ENCODE peak calls at places on chromosomes 12 and 14, in nine cellular contexts. V is right cardiac atrium, W is WERI-Rb-1, J is IMR-90, C is substantia nigra, A is MM.1S, G is AG04450, L is heart right ventricle, T is cardiac muscle cell. M is an unnamed sample.

GRCh38 chr12:30169839-30170591 is 386.3 kb upstream of the TMTC1 start:
- DNase-seq in T (peak; percentile 63), G (no peak), C (no peak), A (no peak), L (no peak), J (no peak), W (no peak), V (peak; percentile 34), M (no peak)

GRCh38 chr12:109092484-109093021 is 719 bp downstream of the ALKBH2 start:
- DNase-seq in V (no peak), T (no peak), L (no peak), J (no peak), G (no peak), C (no peak), W (no peak), A (no peak), M (no peak)

GRCh38 chr12:9750276-9751203 is 10.2 kb downstream of the CD69 start:
- DNase-seq in C (no peak), L (no peak), T (peak; percentile 79), J (peak; percentile 56), A (peak; percentile 73), G (peak; percentile 13), W (peak; percentile 42), V (peak; percentile 61), M (no peak)

GRCh38 chr12:111078731-111079130 is 158.4 kb upstream of the MYL2 start:
- DNase-seq in L (no peak), T (no peak), J (no peak), W (no peak), G (no peak), V (no peak), C (no peak), A (no peak), M (no peak)

GRCh38 chr14:49607583-49607982 is 8.8 kb downstream of the LRR1 start:
- DNase-seq in G (no peak), A (no peak), L (no peak), W (no peak), J (no peak), T (no peak), C (no peak), V (no peak), M (no peak)

GRCh38 chr12:112527082-112527481 is 108.3 kb downstream of the PTPN11 start:
- DNase-seq in T (no peak), J (no peak), V (no peak), L (no peak), C (no peak), A (no peak), G (no peak), W (no peak), M (no peak)

GRCh38 chr12:62581288-62582064 is 114.8 kb downstream of the MON2 start:
- DNase-seq in J (peak; percentile 73), G (peak; percentile 20), L (peak; percentile 31), T (peak; percentile 43), W (no peak), V (peak; percentile 55), C (peak; percentile 4), A (peak; percentile 48), M (no peak)

GRCh38 chr12:103350116-103350515 is 145.7 kb downstream of the C12orf42 start:
- DNase-seq in L (no peak), C (no peak), G (no peak), V (no peak), W (no peak), T (no peak), J (no peak), A (no peak), M (no peak)

GRCh38 chr12:78194448-78194847 is 363.8 kb downstream of the NAV3 start:
- DNase-seq in V (no peak), J (peak; percentile 95), L (no peak), A (no peak), W (no peak), C (no peak), T (no peak), G (peak; percentile 59), M (no peak)

GRCh38 chr14:34029921-34030334 is 79.1 kb upstream of the EGLN3 start:
- DNase-seq in A (no peak), L (peak; percentile 42), G (no peak), C (no peak), W (peak; percentile 56), T (no peak), V (peak; percentile 79), J (no peak), M (peak; percentile 50)

GRCh38 chr12:108352591-108352990 is 13.5 kb upstream of the CMKLR1 start:
- DNase-seq in T (no peak), A (no peak), L (no peak), J (no peak), V (no peak), G (no peak), W (no peak), C (no peak), M (no peak)

GRCh38 chr12:34398366-34398705 is 376.0 kb downstream of the ALG10 start:
- DNase-seq in C (no peak), L (no peak), A (no peak), W (peak; percentile 1), G (no peak), T (no peak), V (no peak), J (no peak), M (peak; percentile 19)

GRCh38 chr12:101935769-101936741 is 58.7 kb downstream of the DRAM1 start:
- DNase-seq in V (peak; percentile 86), J (peak; percentile 99), W (no peak), A (peak; percentile 91), G (peak; percentile 93), T (peak; percentile 10), C (no peak), L (peak; percentile 43), M (peak; percentile 56)

GRCh38 chr12:106227641-106228319 is 20.0 kb downstream of the CKAP4 start:
- DNase-seq in A (no peak), W (no peak), V (no peak), C (no peak), G (no peak), J (no peak), T (no peak), L (no peak), M (no peak)

GRCh38 chr12:106220561-106220960 is 27.3 kb downstream of the CKAP4 start:
- DNase-seq in W (no peak), G (no peak), A (no peak), C (no peak), L (no peak), T (no peak), J (no peak), V (no peak), M (no peak)

GRCh38 chr12:106226884-106227640 is 20.8 kb downstream of the CKAP4 start:
- DNase-seq in L (no peak), A (peak; percentile 70), G (no peak), J (peak; percentile 55), T (peak; percentile 61), W (no peak), C (no peak), V (peak; percentile 65), M (no peak)

GRCh38 chr12:106224392-106224706 is 23.5 kb downstream of the CKAP4 start:
- DNase-seq in G (no peak), L (no peak), W (no peak), C (no peak), V (no peak), A (no peak), T (no peak), J (no peak), M (no peak)

GRCh38 chr12:106223485-106224391 is 24.1 kb downstream of the CKAP4 start:
- DNase-seq in G (no peak), L (peak; percentile 60), V (peak; percentile 80), A (peak; percentile 70), J (peak; percentile 54), C (peak; percentile 55), W (peak; percentile 71), T (peak; percentile 73), M (peak; percentile 72)
- H3K27ac ChIP-seq in G (peak overlapping the region; percentile 11), L (no peak overlapping the region), V (no peak overlapping the region), A (no peak overlapping the region), J (no peak overlapping the region), C (no peak overlapping the region), W (no peak overlapping the region), T (no peak overlapping the region), M (no peak overlapping the region)

GRCh38 chr14:30607156-30607780 is 14.9 kb upstream of the SCFD1 start:
- DNase-seq in L (no peak), A (no peak), T (no peak), W (no peak), G (no peak), V (no peak), J (peak; percentile 56), C (no peak), M (no peak)
- H3K27ac ChIP-seq in L (no peak overlapping the region), A (no peak overlapping the region), T (no peak overlapping the region), W (no peak overlapping the region), G (no peak overlapping the region), V (no peak overlapping the region), J (no peak overlapping the region), C (no peak overlapping the region), M (no peak overlapping the region)

GRCh38 chr14:102940729-102941362 is 18.4 kb downstream of the AMN start:
- DNase-seq in G (no peak), J (no peak), A (no peak), W (no peak), V (peak; percentile 42), L (no peak), C (no peak), T (no peak), M (no peak)
- H3K27ac ChIP-seq in G (no peak overlapping the region), J (no peak overlapping the region), A (no peak overlapping the region), W (no peak overlapping the region), V (no peak overlapping the region), L (no peak overlapping the region), C (no peak overlapping the region), T (peak overlapping the region; percentile 42), M (no peak overlapping the region)

GRCh38 chr12:106251636-106252035 is 3.8 kb upstream of the CKAP4 start:
- DNase-seq in J (peak; percentile 56), A (no peak), C (no peak), G (no peak), L (no peak), T (peak; percentile 17), W (no peak), V (no peak), M (no peak)
- H3K27ac ChIP-seq in J (peak overlapping the region; percentile 12), A (no peak overlapping the region), C (no peak overlapping the region), G (peak overlapping the region; percentile 23), L (no peak overlapping the region), T (no peak overlapping the region), W (no peak overlapping the region), V (no peak overlapping the region), M (no peak overlapping the region)

M was measured in aorta.